ENCODE peak calls at places on chromosomes 11 and 22, in seven cellular contexts. Z is stimulated activated CD8-positive, alpha-beta memory T cell treated with anti-CD3 and anti-CD28 coated beads, Interleukin-15, amount 100 ng/mL, for 24 hours; Q is central memory CD8-positive, alpha-beta T cell; W is GM03348; O is coronary artery; R is stimulated activated CD4-positive, alpha-beta T cell treated with anti-CD3 and anti-CD28 coated beads, Interleukin-12 subunit alpha, Interleukin-12 subunit beta, amount 100 ng/mL, for 48 hours; E is HT-29. L is an unnamed sample.

GRCh38 chr11:20058749-20059458 is 101.4 kb downstream of the DBX1 start:
- DNase-seq in Z (no peak), Q (no peak), R (no peak), O (no peak), E (no peak), W (no peak), L (no peak)

GRCh38 chr22:37601540-37602442 is 6.8 kb upstream of the GGA1 start:
- DNase-seq in Q (no peak), R (no peak), Z (no peak), W (no peak), O (no peak), E (no peak), L (no peak)

GRCh38 chr22:38451864-38452263 is 3.1 kb downstream of the KCNJ4 start:
- DNase-seq in Z (no peak), O (no peak), Q (no peak), E (no peak), W (no peak), R (no peak), L (no peak)

GRCh38 chr11:79371152-79371551 is 69.7 kb downstream of the TENM4 start:
- DNase-seq in O (no peak), E (no peak), Q (no peak), Z (no peak), W (no peak), R (no peak), L (no peak)

GRCh38 chr11:98495016-98495415 is 525.7 kb upstream of the CNTN5 start:
- DNase-seq in O (no peak), Z (no peak), Q (no peak), W (no peak), E (no peak), R (no peak), L (no peak)

GRCh38 chr22:38461057-38461413 is 6.0 kb upstream of the KCNJ4 start:
- DNase-seq in R (no peak), Z (no peak), Q (no peak), O (no peak), W (no peak), E (no peak), L (no peak)

GRCh38 chr22:31248138-31248745 is 36.1 kb downstream of the LIMK2 start:
- DNase-seq in R (peak; percentile 20), W (peak; percentile 95), Z (peak; percentile 6), Q (peak; percentile 43), O (peak; percentile 86), E (peak; percentile 44), L (peak; percentile 50)

GRCh38 chr11:790721-791564 is 1.1 kb upstream of the CEND1 start:
- DNase-seq in W (peak; percentile 59), E (peak; percentile 61), O (no peak), Z (no peak), Q (no peak), R (no peak), L (no peak)

GRCh38 chr11:122197055-122197987 is 81.3 kb upstream of the BLID start:
- DNase-seq in W (peak; percentile 85), O (peak; percentile 86), R (no peak), Q (no peak), Z (no peak), E (peak; percentile 10), L (no peak)

GRCh38 chr11:91926967-91927366 is 297.7 kb upstream of the FAT3 start:
- DNase-seq in R (no peak), E (no peak), Z (no peak), W (peak; percentile 8), Q (no peak), O (no peak), L (no peak)

GRCh38 chr11:8658210-8658968 is 24.1 kb downstream of the TRIM66 start:
- DNase-seq in E (no peak), R (no peak), Q (no peak), Z (no peak), O (no peak), W (no peak), L (no peak)

GRCh38 chr11:126499124-126499752 is 143.8 kb downstream of the ST3GAL4 start:
- DNase-seq in E (no peak), O (no peak), Z (no peak), Q (no peak), R (no peak), W (no peak), L (no peak)

GRCh38 chr11:92440701-92441338 is 216.2 kb downstream of the FAT3 start:
- DNase-seq in E (no peak), R (no peak), W (peak; percentile 52), Q (no peak), Z (no peak), O (no peak), L (no peak)

GRCh38 chr11:68349461-68350249 is 37.3 kb downstream of the LRP5 start:
- DNase-seq in Q (no peak), W (no peak), O (no peak), Z (no peak), E (no peak), R (no peak), L (no peak)

GRCh38 chr22:18078329-18079041 is 695 bp downstream of the PEX26 start:
- DNase-seq in W (peak; percentile 45), O (no peak), Z (peak; percentile 29), Q (no peak), R (peak; percentile 46), E (peak; percentile 55), L (no peak)

GRCh38 chr11:94519478-94520084 is 7.3 kb downstream of the C11orf97 start:
- DNase-seq in W (peak; percentile 40), Z (no peak), Q (no peak), E (peak; percentile 77), R (no peak), O (no peak), L (no peak)

GRCh38 chr11:36011574-36011973 is 67.7 kb downstream of the LDLRAD3 start:
- DNase-seq in R (no peak), E (no peak), O (no peak), W (no peak), Z (no peak), Q (no peak), L (no peak)

GRCh38 chr11:68022531-68022930 is 8.0 kb upstream of the NDUFS8 start:
- DNase-seq in R (no peak), O (no peak), Z (no peak), W (no peak), Q (no peak), E (no peak), L (no peak)

GRCh38 chr11:117856252-117856651 is 20.2 kb downstream of the FXYD6 start:
- DNase-seq in E (no peak), W (no peak), Q (no peak), Z (no peak), O (peak; percentile 53), R (no peak), L (no peak)

GRCh38 chr22:32558681-32559355 is 84.2 kb downstream of the FBXO7 start:
- DNase-seq in O (peak; percentile 87), Z (no peak), R (no peak), Q (no peak), E (peak; percentile 58), W (peak; percentile 86), L (peak; percentile 56)

GRCh38 chr22:47172771-47173534 is 410.5 kb downstream of the TBC1D22A start:
- DNase-seq in Z (no peak), W (no peak), Q (no peak), O (peak; percentile 49), E (no peak), R (no peak), L (no peak)

GRCh38 chr22:20061481-20061861 is 18.6 kb upstream of the DGCR8 start:
- DNase-seq in Q (no peak), Z (no peak), W (no peak), R (no peak), O (peak; percentile 59), E (peak; percentile 47), L (no peak)

GRCh38 chr11:15707971-15708370 is 593.2 kb downstream of the INSC start:
- DNase-seq in E (no peak), R (no peak), W (no peak), Z (no peak), O (no peak), Q (no peak), L (no peak)

GRCh38 chr11:27471588-27472397 is 797 bp downstream of the LGR4 start:
- DNase-seq in E (no peak), W (peak; percentile 59), R (peak; percentile 5), Z (no peak), Q (no peak), O (no peak), L (no peak)

GRCh38 chr11:122215244-122215992 is 99.4 kb upstream of the BLID start:
- DNase-seq in O (peak; percentile 86), R (no peak), Q (no peak), W (peak; percentile 92), E (peak; percentile 79), Z (no peak), L (peak; percentile 42)

GRCh38 chr11:116925050-116925449 is 87.6 kb upstream of the APOA1 start:
- DNase-seq in Z (no peak), W (no peak), O (no peak), E (no peak), Q (no peak), R (no peak), L (no peak)

GRCh38 chr11:65718964-65719492 is 1.6 kb downstream of the RNASEH2C start:
- DNase-seq in R (no peak), E (no peak), Z (no peak), O (no peak), Q (no peak), W (peak; percentile 38), L (no peak)

GRCh38 chr11:100739636-100740035 is 52.5 kb downstream of the ARHGAP42 start:
- DNase-seq in W (peak; percentile 45), O (no peak), R (no peak), E (peak; percentile 87), Q (no peak), Z (no peak), L (no peak)

GRCh38 chr11:66530927-66531722 is 14.7 kb downstream of the ZDHHC24 start:
- DNase-seq in W (no peak), O (no peak), Q (no peak), R (no peak), Z (no peak), E (no peak), L (no peak)

GRCh38 chr11:15901790-15902189 is 454.6 kb downstream of the SOX6 start:
- DNase-seq in R (no peak), W (no peak), Z (no peak), Q (no peak), O (no peak), E (peak; percentile 25), L (no peak)

GRCh38 chr11:20289732-20290131 is 73.8 kb upstream of the HTATIP2 start:
- DNase-seq in W (no peak), R (no peak), O (no peak), Z (no peak), E (no peak), Q (no peak), L (no peak)

GRCh38 chr11:67307545-67308001 is 4.2 kb downstream of the SSH3 start:
- DNase-seq in O (no peak), E (no peak), R (no peak), Q (no peak), Z (no peak), W (no peak), L (no peak)

GRCh38 chr11:47551086-47551485 is 1.8 kb downstream of the CELF1 start:
- DNase-seq in R (no peak), E (peak; percentile 58), Z (no peak), O (no peak), W (peak; percentile 29), Q (no peak), L (no peak)

GRCh38 chr11:102168483-102168882 is 58.2 kb downstream of the YAP1 start:
- DNase-seq in O (no peak), E (peak; percentile 36), R (no peak), Z (no peak), W (no peak), Q (no peak), L (no peak)

GRCh38 chr11:85945296-85945695 is 90.1 kb downstream of the CCDC83 start:
- DNase-seq in W (no peak), Z (no peak), Q (no peak), R (no peak), E (no peak), O (no peak), L (no peak)

GRCh38 chr22:40491990-40492631 is 121.7 kb downstream of the SGSM3 start:
- DNase-seq in Q (no peak), W (no peak), O (no peak), R (no peak), E (no peak), Z (no peak), L (no peak)

GRCh38 chr11:27217948-27218410 is 145.0 kb downstream of the CCDC34 start:
- DNase-seq in R (no peak), E (no peak), Z (no peak), O (no peak), Q (no peak), W (peak; percentile 70), L (no peak)

GRCh38 chr22:20169253-20169822 is 18.5 kb upstream of the CCDC188 start:
- DNase-seq in W (no peak), E (no peak), O (no peak), R (no peak), Q (no peak), Z (no peak), L (no peak)

L was measured in omental fat pad.